ENCODE peak calls at places on chromosomes 13 and 19, in eight cellular contexts. R, G, Z, D, F, J, A and B are unnamed samples.
A peak's percentile ranks its signal among the peaks of the same experiment; 100 is the strongest.

GRCh38 chr13:105573134-105573533 is 962.3 kb downstream of the EFNB2 start:
- DNase-seq in R (no peak), Z (no peak), G (no peak), F (peak; percentile 69), D (no peak), J (no peak), A (no peak), B (no peak)

GRCh38 chr19:21848706-21849105 is 12.7 kb upstream of the ZNF43 start:
- DNase-seq in Z (no peak), G (no peak), D (no peak), A (no peak), J (no peak), F (peak; percentile 28), R (peak; percentile 47), B (no peak)

GRCh38 chr13:99314640-99315176 is 7.5 kb upstream of the GPR183 start:
- DNase-seq in J (no peak), Z (no peak), A (no peak), G (no peak), F (no peak), D (no peak), R (no peak), B (no peak)

GRCh38 chr19:1980068-1980467 is 35.4 kb downstream of the BTBD2 start:
- DNase-seq in F (no peak), Z (no peak), D (no peak), J (no peak), R (no peak), G (no peak), A (no peak), B (no peak)

GRCh38 chr13:33547035-33547434 is 261.5 kb upstream of the STARD13 start:
- DNase-seq in G (no peak), F (no peak), A (no peak), D (no peak), Z (no peak), J (no peak), R (no peak), B (no peak)

GRCh38 chr19:11164879-11165406 is 9.4 kb upstream of the SPC24 start:
- DNase-seq in R (no peak), D (no peak), A (no peak), F (no peak), G (no peak), J (no peak), Z (peak; percentile 60), B (peak; percentile 62)

GRCh38 chr13:26280822-26281221 is 26.9 kb downstream of the CDK8 start:
- DNase-seq in R (no peak), F (no peak), A (no peak), D (no peak), Z (no peak), J (no peak), G (no peak), B (no peak)

GRCh38 chr19:46639356-46640061 is 3.5 kb upstream of the GNG8 start:
- DNase-seq in R (peak; percentile 9), Z (peak; percentile 32), F (peak; percentile 59), G (no peak), J (no peak), D (no peak), A (no peak), B (no peak)

GRCh38 chr13:67281476-67281875 is 51.3 kb upstream of the PCDH9 start:
- DNase-seq in G (no peak), D (no peak), Z (no peak), F (no peak), R (no peak), A (no peak), J (no peak), B (no peak)

GRCh38 chr19:12884926-12885748 is 1.9 kb downstream of the KLF1 start:
- DNase-seq in G (peak; percentile 73), A (peak; percentile 81), F (peak; percentile 31), J (peak; percentile 99), R (no peak), D (peak; percentile 72), Z (peak; percentile 26), B (peak; percentile 52)

GRCh38 chr13:51764184-51765141 is 39.5 kb downstream of the DHRS12 start:
- DNase-seq in R (peak; percentile 63), D (peak; percentile 52), Z (peak; percentile 86), J (no peak), A (no peak), G (peak; percentile 26), F (peak; percentile 53), B (peak; percentile 86)

GRCh38 chr19:49590971-49591730 is at the start of gene PRR12:
- DNase-seq in F (peak; percentile 66), G (peak; percentile 64), Z (peak; percentile 50), J (peak; percentile 52), D (peak; percentile 61), R (peak; percentile 60), A (peak; percentile 39), B (peak; percentile 80)

GRCh38 chr19:41323430-41324125 is 13.6 kb downstream of the CCDC97 start:
- DNase-seq in G (no peak), Z (peak; percentile 25), R (peak; percentile 79), A (no peak), F (peak; percentile 97), D (no peak), J (no peak), B (no peak)

GRCh38 chr19:12333162-12334159 is at the start of gene ZNF563:
- DNase-seq in D (peak; percentile 93), F (peak; percentile 90), A (peak; percentile 95), Z (peak; percentile 98), J (peak; percentile 99), G (peak; percentile 98), R (no peak), B (peak; percentile 98)

GRCh38 chr19:55486043-55486970 is 1.3 kb downstream of the NAT14 start:
- DNase-seq in F (no peak), Z (no peak), G (no peak), A (no peak), J (no peak), R (no peak), D (no peak), B (no peak)

GRCh38 chr19:17575871-17576757 is 20.7 kb downstream of the COLGALT1 start:
- DNase-seq in A (no peak), J (no peak), R (no peak), F (no peak), G (no peak), D (no peak), Z (no peak), B (no peak)

GRCh38 chr13:30863231-30863630 is 42.8 kb upstream of the MEDAG start:
- DNase-seq in Z (no peak), D (no peak), A (no peak), J (peak; percentile 63), R (no peak), F (no peak), G (no peak), B (no peak)

GRCh38 chr19:30406220-30406944 is 34.2 kb downstream of the ZNF536 start:
- DNase-seq in A (no peak), G (no peak), J (peak; percentile 30), F (no peak), D (no peak), R (no peak), Z (peak; percentile 89), B (peak; percentile 87)

GRCh38 chr19:6725513-6726231 is 5.2 kb upstream of the C3 start:
- DNase-seq in G (no peak), F (no peak), R (peak; percentile 40), J (no peak), D (no peak), A (no peak), Z (no peak), B (no peak)

GRCh38 chr13:40688781-40689180 is 22.3 kb upstream of the FOXO1 start:
- DNase-seq in R (no peak), F (no peak), D (no peak), Z (no peak), G (no peak), J (no peak), A (no peak), B (no peak)

GRCh38 chr13:25874907-25875306 is 176.9 kb downstream of the SHISA2 start:
- DNase-seq in R (no peak), D (no peak), A (peak; percentile 46), G (peak; percentile 47), F (no peak), J (no peak), Z (no peak), B (no peak)

GRCh38 chr13:99374994-99375805 is 68.0 kb upstream of the GPR183 start:
- DNase-seq in R (no peak), D (no peak), F (no peak), J (no peak), Z (peak; percentile 60), G (no peak), A (no peak), B (peak; percentile 37)